ENCODE peak calls at places on chromosomes 7 and 10, in seven cellular contexts. T, F, Y, V, S, K and E are unnamed samples.

GRCh38 chr7:1031716-1032455 is 12.5 kb upstream of the GPR146 start:
- DNase-seq in S (peak), Y (no peak), T (peak), V (no peak), K (no peak), F (no peak), E (no peak)

GRCh38 chr10:97762816-97763215 is 9.0 kb downstream of the SFRP5 start:
- DNase-seq in K (peak), T (no peak), Y (no peak), F (no peak), V (no peak), S (no peak), E (no peak)

GRCh38 chr10:10271639-10272192 is 746.0 kb upstream of the CELF2 start:
- DNase-seq in K (no peak), T (no peak), S (no peak), F (no peak), Y (no peak), V (no peak), E (no peak)

GRCh38 chr7:83492802-83493201 is 156.1 kb downstream of the SEMA3E start:
- DNase-seq in T (no peak), K (no peak), V (no peak), F (no peak), Y (no peak), S (no peak), E (no peak)

GRCh38 chr10:74932648-74933047 is 106.2 kb downstream of the KAT6B start:
- DNase-seq in V (no peak), T (no peak), K (peak), Y (no peak), F (no peak), S (no peak), E (peak)

GRCh38 chr10:31604141-31604540 is 285.1 kb downstream of the ZEB1 start:
- DNase-seq in S (no peak), V (no peak), F (no peak), T (no peak), Y (no peak), K (no peak), E (no peak)

GRCh38 chr10:6114299-6114698 is 25.5 kb downstream of the RBM17 start:
- DNase-seq in F (no peak), S (no peak), Y (no peak), K (no peak), T (no peak), V (no peak), E (no peak)

GRCh38 chr10:97914837-97915211 is 65.2 kb downstream of the GOLGA7B start:
- DNase-seq in F (peak), Y (no peak), V (peak), T (peak), S (peak), K (peak), E (peak)

GRCh38 chr7:130114374-130114773 is 44.0 kb downstream of the KLHDC10 start:
- DNase-seq in K (no peak), S (no peak), T (no peak), V (no peak), Y (no peak), F (no peak), E (no peak)

GRCh38 chr7:132518102-132518838 is 58.0 kb downstream of the PLXNA4 start:
- DNase-seq in S (no peak), K (no peak), F (peak), V (no peak), T (no peak), Y (no peak), E (no peak)

GRCh38 chr10:32961892-32962369 is 3.9 kb upstream of the ITGB1 start:
- DNase-seq in F (peak), K (no peak), S (no peak), T (no peak), Y (no peak), V (no peak), E (no peak)

GRCh38 chr10:14801693-14802092 is 27.0 kb upstream of the FAM107B start:
- DNase-seq in K (no peak), S (no peak), V (no peak), T (no peak), F (peak), Y (no peak), E (no peak)

GRCh38 chr7:84055904-84056615 is 138.5 kb downstream of the SEMA3A start:
- DNase-seq in F (no peak), K (no peak), Y (no peak), S (no peak), T (no peak), V (no peak), E (no peak)

GRCh38 chr7:147197006-147197405 is 1080.4 kb downstream of the CNTNAP2 start:
- DNase-seq in K (no peak), V (no peak), Y (no peak), T (no peak), S (no peak), F (no peak), E (no peak)

GRCh38 chr7:1495564-1496242 is 8.5 kb downstream of the INTS1 start:
- DNase-seq in F (no peak), T (peak), S (no peak), Y (no peak), K (no peak), V (no peak), E (no peak)

GRCh38 chr10:121927361-121927840 is 430 bp downstream of the ATE1 start:
- DNase-seq in V (peak), K (peak), T (no peak), S (no peak), F (no peak), Y (no peak), E (peak)

GRCh38 chr10:64484931-64485330 is 963.7 kb downstream of the REEP3 start:
- DNase-seq in F (no peak), V (no peak), S (no peak), Y (no peak), K (no peak), T (no peak), E (no peak)

GRCh38 chr10:132867801-132868644 is 74.3 kb downstream of the CFAP46 start:
- DNase-seq in Y (no peak), V (no peak), T (peak), F (no peak), K (no peak), S (peak), E (no peak)

GRCh38 chr7:94030634-94031033 is 26.5 kb upstream of the BET1 start:
- DNase-seq in Y (no peak), T (no peak), F (no peak), V (no peak), S (no peak), K (no peak), E (no peak)

GRCh38 chr10:45513586-45513985 is 139.6 kb downstream of the ALOX5 start:
- DNase-seq in F (no peak), V (no peak), T (no peak), K (no peak), Y (no peak), S (no peak), E (no peak)
- H3K4me3 ChIP-seq in F (no peak), V (no peak), T (no peak), K (no peak), Y (no peak), S (no peak), E (no peak)

GRCh38 chr7:150341263-150342118 is at the start of gene RARRES2:
- DNase-seq in F (no peak), K (no peak), Y (no peak), S (no peak), T (peak), V (no peak), E (peak)
- TF ChIP-seq POLR2A in F (no peak), K (no peak), Y (no peak), S (no peak), T (no peak), V (no peak), E (no peak)

DNA sequence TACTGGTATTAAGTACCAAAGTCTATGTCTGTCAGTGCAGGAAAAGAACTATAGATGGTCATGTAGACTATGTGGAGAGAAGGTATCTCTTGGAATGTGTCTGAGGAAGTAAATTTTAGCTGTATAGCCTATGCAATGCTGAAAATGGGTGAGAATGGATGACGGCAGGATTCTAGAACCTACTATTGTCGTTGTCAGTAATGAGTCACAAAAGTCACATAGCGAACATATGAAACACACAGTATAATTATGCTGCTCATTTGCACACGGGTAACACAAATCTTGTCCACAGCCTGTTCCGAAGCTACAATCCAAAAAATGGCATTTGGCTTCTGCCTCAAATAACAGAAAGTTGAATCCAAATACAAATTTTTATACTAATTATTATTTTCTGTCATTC is 33.6 kb upstream of the KMT2E start:
- DNase-seq in F (no peak), T (no peak), K (no peak), S (no peak), Y (no peak), V (no peak), E (no peak)
- TF ChIP-seq POLR2AphosphoS5 in F (no peak), T (no peak), K (no peak), S (no peak), Y (no peak), V (no peak), E (no peak)

GRCh38 chr7:155458317-155459132 is 596 bp downstream of the EN2 start:
- DNase-seq in Y (no peak), F (no peak), V (no peak), K (no peak), T (peak), S (peak), E (no peak)
- H3K4me3 ChIP-seq in Y (no peak), F (no peak), V (peak), K (peak), T (peak), S (peak), E (peak)

GRCh38 chr7:137962875-137963507 is 38.9 kb downstream of the CREB3L2 start:
- DNase-seq in V (peak), T (no peak), F (no peak), S (no peak), Y (no peak), K (no peak), E (no peak)

GRCh38 chr7:137962491-137962874 is 39.4 kb downstream of the CREB3L2 start:
- DNase-seq in V (no peak), S (no peak), F (no peak), T (no peak), K (no peak), Y (no peak), E (no peak)

GRCh38 chr7:137959987-137960386 is 41.9 kb downstream of the CREB3L2 start:
- DNase-seq in S (no peak), Y (no peak), K (no peak), V (no peak), T (no peak), F (no peak), E (no peak)

GRCh38 chr7:137958593-137959431 is 43.1 kb downstream of the CREB3L2 start:
- DNase-seq in Y (no peak), S (no peak), V (no peak), F (no peak), T (no peak), K (no peak), E (no peak)

DNA sequence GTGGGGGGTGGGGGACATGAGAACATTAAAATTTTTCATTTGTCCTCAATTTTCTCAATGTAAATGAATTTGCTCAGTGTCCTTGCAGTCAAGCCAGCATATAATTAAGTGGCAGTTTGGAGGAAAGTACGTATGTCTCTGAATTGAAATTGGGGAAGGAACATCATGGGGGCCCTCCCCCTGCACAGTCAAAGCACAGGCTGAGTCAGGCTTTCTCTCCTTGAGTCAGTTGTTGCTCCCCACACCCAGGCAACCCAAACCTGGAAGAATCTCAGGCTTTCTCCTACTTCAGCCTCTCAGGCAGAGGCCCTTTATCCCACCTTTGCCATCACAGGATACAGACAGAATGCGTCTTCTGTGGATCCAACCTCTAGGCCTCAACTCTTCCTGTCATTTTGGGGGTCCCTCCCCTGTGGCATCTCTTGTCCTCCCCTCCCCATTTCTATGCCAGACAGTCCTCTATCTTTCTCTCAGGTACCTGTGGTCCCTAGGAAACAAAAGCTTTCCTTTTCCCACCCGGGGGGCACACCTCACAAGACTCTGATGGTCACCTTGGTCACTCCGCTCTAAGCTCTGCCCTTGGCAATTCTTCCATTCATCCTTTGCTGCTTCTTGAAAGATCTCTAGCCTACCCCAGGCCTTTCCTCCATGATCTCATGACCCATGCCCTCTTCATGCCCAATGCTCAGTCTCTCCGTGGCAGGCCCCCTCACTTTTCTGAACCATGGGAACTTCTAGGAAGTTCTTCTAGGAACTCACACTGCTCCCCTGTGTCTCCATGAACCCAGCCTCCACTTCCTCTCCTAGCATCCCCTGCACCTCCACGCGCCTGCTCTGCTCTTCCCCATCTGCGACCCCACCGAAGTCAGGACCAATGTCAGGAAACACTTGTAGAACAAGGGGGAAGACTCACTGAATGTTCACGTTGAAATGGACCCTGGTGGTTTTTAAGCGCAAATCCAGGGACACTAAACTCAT is 40.4 kb downstream of the CREB3L2 start:
- DNase-seq in S (no peak), V (no peak), K (no peak), Y (no peak), F (no peak), T (no peak), E (no peak)
- TF ChIP-seq POLR2A in S (no peak), V (no peak), K (no peak), Y (no peak), F (no peak), T (no peak), E (no peak)

DNA sequence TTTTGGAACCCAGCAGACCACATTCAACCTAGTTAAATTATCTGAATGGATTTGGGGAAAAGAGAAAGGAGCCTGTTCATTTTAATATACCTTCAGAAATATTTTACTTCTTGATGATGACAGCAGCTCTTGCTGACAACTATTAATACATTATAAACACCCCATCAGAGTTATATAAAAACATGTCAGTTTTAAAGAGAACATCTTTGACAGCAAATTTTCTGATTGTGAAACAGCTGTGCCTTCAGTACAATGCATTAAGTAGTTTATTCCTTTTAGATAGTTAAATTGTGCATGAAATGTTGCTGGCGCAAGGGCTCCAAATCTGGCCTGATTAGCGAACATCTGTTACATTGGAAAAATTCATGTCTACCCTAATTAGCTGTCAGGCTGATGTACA is 171.8 kb upstream of the SP8 start:
- DNase-seq in F (no peak), T (no peak), K (no peak), Y (no peak), V (no peak), S (no peak), E (no peak)
- TF ChIP-seq POLR2AphosphoS5 in F (no peak), T (no peak), K (no peak), Y (no peak), V (no peak), S (no peak), E (no peak)

GRCh38 chr7:159145544-159145891 is 851 bp upstream of the VIPR2 start:
- DNase-seq in K (no peak), T (peak), V (no peak), S (peak), F (no peak), Y (no peak), E (no peak)
- H3K4me3 ChIP-seq in K (peak), T (peak), V (peak), S (peak), F (no peak), Y (no peak), E (peak)